ENCODE peak calls at places on chromosomes 7 and 10, in four cellular contexts. One of them, this sample, is unnamed.

GRCh38 chr10:4315529-4315928 is 510.5 kb upstream of the AKR1E2 start:
- DNase-seq in right cardiac atrium: no peak
- DNase-seq in CD4-positive, CD25-positive, alpha-beta regulatory T cell: no peak
- DNase-seq in H1: no peak
- DNase-seq in this sample: no peak

GRCh38 chr10:72008096-72008933 is 44.1 kb downstream of the CHST3 start:
- DNase-seq in CD4-positive, CD25-positive, alpha-beta regulatory T cell: no peak
- DNase-seq in H1: no peak
- DNase-seq in right cardiac atrium: peak; percentile 73
- DNase-seq in this sample: no peak

GRCh38 chr7:2083362-2083761 is 149.4 kb downstream of the MAD1L1 start:
- DNase-seq in CD4-positive, CD25-positive, alpha-beta regulatory T cell: no peak
- DNase-seq in H1: no peak
- DNase-seq in right cardiac atrium: no peak
- DNase-seq in this sample: no peak

GRCh38 chr7:123537026-123537642 is 2.7 kb upstream of the IQUB start:
- DNase-seq in CD4-positive, CD25-positive, alpha-beta regulatory T cell: peak; percentile 53
- DNase-seq in H1: no peak
- DNase-seq in right cardiac atrium: no peak
- DNase-seq in this sample: no peak

GRCh38 chr10:101237080-101237817 is 8.0 kb upstream of the LBX1 start:
- DNase-seq in H1: no peak
- DNase-seq in right cardiac atrium: no peak
- DNase-seq in CD4-positive, CD25-positive, alpha-beta regulatory T cell: no peak
- DNase-seq in this sample: no peak

GRCh38 chr10:102841827-102842345 is 4.7 kb upstream of the CYP17A1 start:
- DNase-seq in right cardiac atrium: no peak
- DNase-seq in H1: no peak
- DNase-seq in CD4-positive, CD25-positive, alpha-beta regulatory T cell: no peak
- DNase-seq in this sample: no peak

GRCh38 chr10:68598978-68599753 is 39.0 kb downstream of the TET1 start:
- DNase-seq in H1: peak; percentile 57
- DNase-seq in CD4-positive, CD25-positive, alpha-beta regulatory T cell: no peak
- DNase-seq in right cardiac atrium: peak; percentile 63
- DNase-seq in this sample: no peak

GRCh38 chr7:98730331-98730730 is 113.2 kb downstream of the NPTX2 start:
- DNase-seq in right cardiac atrium: no peak
- DNase-seq in CD4-positive, CD25-positive, alpha-beta regulatory T cell: no peak
- DNase-seq in H1: peak; percentile 52
- DNase-seq in this sample: no peak

GRCh38 chr10:1736972-1737221 is 428 bp downstream of the ADARB2 start:
- DNase-seq in CD4-positive, CD25-positive, alpha-beta regulatory T cell: no peak
- DNase-seq in H1: no peak
- DNase-seq in right cardiac atrium: no peak
- DNase-seq in this sample: no peak

GRCh38 chr7:112286294-112287086 is 80.0 kb downstream of the ZNF277 start:
- DNase-seq in CD4-positive, CD25-positive, alpha-beta regulatory T cell: no peak
- DNase-seq in right cardiac atrium: no peak
- DNase-seq in H1: no peak
- DNase-seq in this sample: peak; percentile 22

GRCh38 chr10:504806-505205 is 184.7 kb downstream of the DIP2C start:
- DNase-seq in H1: no peak
- DNase-seq in right cardiac atrium: no peak
- DNase-seq in CD4-positive, CD25-positive, alpha-beta regulatory T cell: no peak
- DNase-seq in this sample: no peak

GRCh38 chr10:98916751-98917150 is 318.9 kb downstream of the HPSE2 start:
- DNase-seq in CD4-positive, CD25-positive, alpha-beta regulatory T cell: no peak
- DNase-seq in right cardiac atrium: no peak
- DNase-seq in H1: no peak
- DNase-seq in this sample: no peak

GRCh38 chr7:4110438-4110837 is 571.7 kb upstream of the FOXK1 start:
- DNase-seq in CD4-positive, CD25-positive, alpha-beta regulatory T cell: no peak
- DNase-seq in right cardiac atrium: no peak
- DNase-seq in H1: no peak
- DNase-seq in this sample: no peak

GRCh38 chr10:99812177-99812576 is 29.7 kb downstream of the ABCC2 start:
- DNase-seq in right cardiac atrium: no peak
- DNase-seq in CD4-positive, CD25-positive, alpha-beta regulatory T cell: no peak
- DNase-seq in H1: no peak
- DNase-seq in this sample: no peak

GRCh38 chr7:44979481-44980392 is 922 bp upstream of the MYO1G start:
- DNase-seq in right cardiac atrium: no peak
- DNase-seq in CD4-positive, CD25-positive, alpha-beta regulatory T cell: no peak
- DNase-seq in H1: peak; percentile 45
- DNase-seq in this sample: no peak

GRCh38 chr7:40757097-40757496 is 622.3 kb downstream of the SUGCT start:
- DNase-seq in right cardiac atrium: no peak
- DNase-seq in H1: no peak
- DNase-seq in CD4-positive, CD25-positive, alpha-beta regulatory T cell: no peak
- DNase-seq in this sample: no peak

GRCh38 chr7:134899729-134900128 is 86.6 kb upstream of the AGBL3 start:
- DNase-seq in H1: no peak
- DNase-seq in CD4-positive, CD25-positive, alpha-beta regulatory T cell: no peak
- DNase-seq in right cardiac atrium: no peak
- DNase-seq in this sample: no peak

GRCh38 chr7:124652237-124652636 is 113.4 kb downstream of the GPR37 start:
- DNase-seq in right cardiac atrium: no peak
- DNase-seq in CD4-positive, CD25-positive, alpha-beta regulatory T cell: no peak
- DNase-seq in H1: no peak
- DNase-seq in this sample: no peak

GRCh38 chr10:71008150-71008549 is 119.8 kb upstream of the PCBD1 start:
- DNase-seq in CD4-positive, CD25-positive, alpha-beta regulatory T cell: no peak
- DNase-seq in right cardiac atrium: no peak
- DNase-seq in H1: no peak
- DNase-seq in this sample: no peak

GRCh38 chr10:86684305-86684704 is 16.0 kb downstream of the LDB3 start:
- DNase-seq in H1: peak; percentile 78
- DNase-seq in right cardiac atrium: peak; percentile 82
- DNase-seq in CD4-positive, CD25-positive, alpha-beta regulatory T cell: no peak
- DNase-seq in this sample: no peak

GRCh38 chr10:79130846-79131245 is 62.1 kb downstream of the ZMIZ1 start:
- DNase-seq in right cardiac atrium: no peak
- DNase-seq in CD4-positive, CD25-positive, alpha-beta regulatory T cell: no peak
- DNase-seq in H1: no peak
- DNase-seq in this sample: no peak

GRCh38 chr10:22554481-22555182 is 159.7 kb downstream of the PIP4K2A start:
- DNase-seq in H1: no peak
- DNase-seq in CD4-positive, CD25-positive, alpha-beta regulatory T cell: no peak
- DNase-seq in right cardiac atrium: peak; percentile 93
- DNase-seq in this sample: no peak
- H3K4me3 ChIP-seq in H1: no peak overlapping the region
- H3K4me3 ChIP-seq in CD4-positive, CD25-positive, alpha-beta regulatory T cell: no peak overlapping the region
- H3K4me3 ChIP-seq in right cardiac atrium: peak overlapping the region; percentile 1
- H3K4me3 ChIP-seq in this sample: no peak overlapping the region

DNA sequence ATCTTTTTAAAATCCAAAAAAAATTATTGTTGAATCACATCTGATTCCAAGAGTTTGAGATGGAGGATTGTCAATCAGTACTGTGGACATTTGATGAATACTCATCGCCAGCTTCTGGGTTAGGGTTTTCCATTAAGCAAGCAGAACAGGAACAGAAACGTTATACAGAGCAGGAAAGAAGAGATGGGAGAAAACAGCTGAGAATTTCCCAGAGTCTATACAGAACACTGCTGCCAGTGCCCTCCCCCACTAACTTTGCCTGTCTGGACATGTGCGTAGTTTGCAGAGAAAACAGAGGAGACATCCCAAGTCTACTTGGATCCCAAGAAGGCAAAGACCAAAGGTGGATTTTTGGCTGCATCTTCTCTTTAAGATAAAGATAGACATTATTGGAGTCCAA is 19.0 kb downstream of the C10orf90 start:
- DNase-seq in right cardiac atrium: no peak
- DNase-seq in CD4-positive, CD25-positive, alpha-beta regulatory T cell: no peak
- DNase-seq in H1: no peak
- DNase-seq in this sample: no peak
- H3K4me3 ChIP-seq in right cardiac atrium: no peak overlapping the region
- H3K4me3 ChIP-seq in CD4-positive, CD25-positive, alpha-beta regulatory T cell: no peak overlapping the region
- H3K4me3 ChIP-seq in H1: no peak overlapping the region
- H3K4me3 ChIP-seq in this sample: no peak overlapping the region

GRCh38 chr7:22563115-22563514 is 63.1 kb upstream of the STEAP1B start:
- DNase-seq in CD4-positive, CD25-positive, alpha-beta regulatory T cell: no peak
- DNase-seq in H1: no peak
- DNase-seq in right cardiac atrium: peak; percentile 59
- DNase-seq in this sample: no peak
- H3K4me3 ChIP-seq in CD4-positive, CD25-positive, alpha-beta regulatory T cell: no peak overlapping the region
- H3K4me3 ChIP-seq in H1: no peak overlapping the region
- H3K4me3 ChIP-seq in right cardiac atrium: peak overlapping the region; percentile 68
- H3K4me3 ChIP-seq in this sample: no peak overlapping the region

DNA sequence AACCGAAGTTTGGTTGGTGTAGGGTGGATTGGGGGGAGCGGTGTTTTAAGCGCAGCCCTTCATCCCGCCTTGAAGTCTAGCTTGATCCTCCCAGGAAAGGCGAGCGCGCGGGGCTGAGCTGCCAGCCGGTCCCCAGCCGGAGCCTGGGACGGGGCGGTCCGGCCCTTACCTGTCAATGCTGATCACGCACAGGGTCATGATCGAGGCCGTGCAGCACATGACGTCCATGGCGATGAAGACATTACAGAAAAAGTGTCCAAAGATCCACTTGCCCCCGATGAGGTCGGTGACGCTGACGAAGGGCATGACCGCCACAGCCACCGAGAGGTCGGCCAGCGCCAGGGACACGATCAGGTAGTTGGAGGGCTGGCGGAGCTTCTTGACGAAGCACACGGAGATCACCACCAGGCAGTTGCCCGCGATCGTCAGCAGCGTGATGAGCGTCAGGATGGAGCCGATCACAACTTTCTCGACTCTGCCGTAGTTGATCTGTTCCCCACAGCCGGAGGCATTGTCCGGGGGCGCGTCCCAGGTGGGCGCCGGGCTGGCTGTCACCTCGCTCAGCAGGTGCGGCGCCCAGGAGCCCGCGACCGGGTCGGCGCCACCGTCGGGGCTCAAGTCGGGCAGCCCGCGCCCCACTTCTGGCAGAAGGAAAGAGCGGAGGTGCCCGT is 740 bp downstream of the HTR7 start:
- DNase-seq in CD4-positive, CD25-positive, alpha-beta regulatory T cell: no peak
- DNase-seq in right cardiac atrium: peak; percentile 32
- DNase-seq in H1: peak; percentile 67
- DNase-seq in this sample: no peak
- H3K4me3 ChIP-seq in CD4-positive, CD25-positive, alpha-beta regulatory T cell: peak overlapping the region; percentile 28
- H3K4me3 ChIP-seq in right cardiac atrium: peak overlapping the region; percentile 90
- H3K4me3 ChIP-seq in H1: peak overlapping the region; percentile 78
- H3K4me3 ChIP-seq in this sample: peak overlapping the region; percentile 59

DNA sequence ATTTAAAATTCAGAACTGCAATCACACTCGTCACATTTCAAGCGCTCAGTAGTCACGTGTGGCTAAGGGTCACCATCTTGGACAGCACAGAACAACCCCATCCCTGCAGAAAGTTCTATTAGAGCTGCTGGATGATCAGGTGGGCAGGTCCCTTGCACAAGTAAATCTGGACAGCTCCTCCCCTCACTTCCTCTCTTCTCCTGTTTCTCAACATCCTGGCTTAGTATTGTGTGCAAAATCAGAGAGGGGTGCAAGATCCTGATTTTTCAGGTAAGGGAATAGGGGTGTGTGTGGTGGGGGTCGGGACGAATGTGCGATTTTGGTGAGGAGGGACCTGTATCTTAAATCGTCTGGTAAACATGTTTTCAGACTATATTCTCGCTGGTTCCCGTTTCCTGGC is at the start of gene GIMAP4:
- DNase-seq in right cardiac atrium: no peak
- DNase-seq in H1: no peak
- DNase-seq in CD4-positive, CD25-positive, alpha-beta regulatory T cell: peak; percentile 25
- DNase-seq in this sample: no peak
- H3K4me3 ChIP-seq in right cardiac atrium: peak within 1 kb of the TSS; percentile 57
- H3K4me3 ChIP-seq in H1: no peak within 1 kb of the TSS
- H3K4me3 ChIP-seq in CD4-positive, CD25-positive, alpha-beta regulatory T cell: peak within 1 kb of the TSS; percentile 100
- H3K4me3 ChIP-seq in this sample: no peak within 1 kb of the TSS